ENCODE peak calls at places on chromosomes 2 and 18, in four cellular contexts. One of them, this sample, is unnamed.
A peak's percentile ranks its signal among the peaks of the same experiment; 100 is the strongest.

GRCh38 chr2:129160879-129161278 is 818.6 kb upstream of the RAB6C start:
- DNase-seq in T-cell: no peak
- DNase-seq in right cardiac atrium: no peak
- DNase-seq in stimulated activated CD4-positive, alpha-beta T cell treated with anti-CD3 and anti-CD28 coated beads, Interleukin-15, amount 100 ng/mL, for 1 hour: no peak
- DNase-seq in this sample: no peak

GRCh38 chr2:101860157-101860556 is 131.6 kb upstream of the IL1R2 start:
- DNase-seq in T-cell: no peak
- DNase-seq in right cardiac atrium: no peak
- DNase-seq in stimulated activated CD4-positive, alpha-beta T cell treated with anti-CD3 and anti-CD28 coated beads, Interleukin-15, amount 100 ng/mL, for 1 hour: no peak
- DNase-seq in this sample: no peak

GRCh38 chr18:23113576-23113975 is 21.7 kb upstream of the CABLES1 start:
- DNase-seq in T-cell: no peak
- DNase-seq in right cardiac atrium: no peak
- DNase-seq in stimulated activated CD4-positive, alpha-beta T cell treated with anti-CD3 and anti-CD28 coated beads, Interleukin-15, amount 100 ng/mL, for 1 hour: no peak
- DNase-seq in this sample: no peak

GRCh38 chr2:85917887-85918795 is 29.4 kb upstream of the ST3GAL5 start:
- DNase-seq in T-cell: no peak
- DNase-seq in right cardiac atrium: no peak
- DNase-seq in stimulated activated CD4-positive, alpha-beta T cell treated with anti-CD3 and anti-CD28 coated beads, Interleukin-15, amount 100 ng/mL, for 1 hour: no peak
- DNase-seq in this sample: peak; percentile 5

GRCh38 chr2:29139152-29139551 is 23.9 kb downstream of the CLIP4 start:
- DNase-seq in T-cell: no peak
- DNase-seq in right cardiac atrium: no peak
- DNase-seq in stimulated activated CD4-positive, alpha-beta T cell treated with anti-CD3 and anti-CD28 coated beads, Interleukin-15, amount 100 ng/mL, for 1 hour: no peak
- DNase-seq in this sample: no peak

GRCh38 chr2:143034292-143035074 is 94.7 kb upstream of the ARHGAP15 start:
- DNase-seq in T-cell: peak; percentile 44
- DNase-seq in right cardiac atrium: peak; percentile 45
- DNase-seq in stimulated activated CD4-positive, alpha-beta T cell treated with anti-CD3 and anti-CD28 coated beads, Interleukin-15, amount 100 ng/mL, for 1 hour: no peak
- DNase-seq in this sample: peak; percentile 72

GRCh38 chr2:159867557-159868330 is 69.7 kb upstream of the CD302 start:
- DNase-seq in T-cell: no peak
- DNase-seq in right cardiac atrium: no peak
- DNase-seq in stimulated activated CD4-positive, alpha-beta T cell treated with anti-CD3 and anti-CD28 coated beads, Interleukin-15, amount 100 ng/mL, for 1 hour: no peak
- DNase-seq in this sample: no peak

GRCh38 chr18:79510046-79510685 is 114.4 kb downstream of the NFATC1 start:
- DNase-seq in T-cell: no peak
- DNase-seq in right cardiac atrium: peak; percentile 11
- DNase-seq in stimulated activated CD4-positive, alpha-beta T cell treated with anti-CD3 and anti-CD28 coated beads, Interleukin-15, amount 100 ng/mL, for 1 hour: no peak
- DNase-seq in this sample: no peak

GRCh38 chr2:162072976-162073775 is 839 bp downstream of the DPP4 start:
- DNase-seq in T-cell: no peak
- DNase-seq in right cardiac atrium: peak; percentile 50
- DNase-seq in stimulated activated CD4-positive, alpha-beta T cell treated with anti-CD3 and anti-CD28 coated beads, Interleukin-15, amount 100 ng/mL, for 1 hour: peak; percentile 10
- DNase-seq in this sample: peak; percentile 22

GRCh38 chr2:172931256-172931894 is 144.3 kb upstream of the MAP3K20 start:
- DNase-seq in T-cell: no peak
- DNase-seq in right cardiac atrium: peak; percentile 54
- DNase-seq in stimulated activated CD4-positive, alpha-beta T cell treated with anti-CD3 and anti-CD28 coated beads, Interleukin-15, amount 100 ng/mL, for 1 hour: no peak
- DNase-seq in this sample: peak; percentile 35

GRCh38 chr18:23281626-23282436 is 146.5 kb downstream of the CABLES1 start:
- DNase-seq in T-cell: no peak
- DNase-seq in right cardiac atrium: no peak
- DNase-seq in stimulated activated CD4-positive, alpha-beta T cell treated with anti-CD3 and anti-CD28 coated beads, Interleukin-15, amount 100 ng/mL, for 1 hour: no peak
- DNase-seq in this sample: no peak

GRCh38 chr2:111030271-111030891 is 90.3 kb upstream of the BCL2L11 start:
- DNase-seq in T-cell: no peak
- DNase-seq in right cardiac atrium: no peak
- DNase-seq in stimulated activated CD4-positive, alpha-beta T cell treated with anti-CD3 and anti-CD28 coated beads, Interleukin-15, amount 100 ng/mL, for 1 hour: no peak
- DNase-seq in this sample: no peak

GRCh38 chr18:69631281-69631680 is 230.6 kb downstream of the DOK6 start:
- DNase-seq in T-cell: no peak
- DNase-seq in right cardiac atrium: no peak
- DNase-seq in stimulated activated CD4-positive, alpha-beta T cell treated with anti-CD3 and anti-CD28 coated beads, Interleukin-15, amount 100 ng/mL, for 1 hour: no peak
- DNase-seq in this sample: no peak

GRCh38 chr2:218370410-218371063 is 11.5 kb upstream of the SLC11A1 start:
- DNase-seq in T-cell: no peak
- DNase-seq in right cardiac atrium: peak; percentile 72
- DNase-seq in stimulated activated CD4-positive, alpha-beta T cell treated with anti-CD3 and anti-CD28 coated beads, Interleukin-15, amount 100 ng/mL, for 1 hour: no peak
- DNase-seq in this sample: peak; percentile 87

GRCh38 chr2:111706481-111707001 is 177.5 kb downstream of the ANAPC1 start:
- DNase-seq in T-cell: no peak
- DNase-seq in right cardiac atrium: no peak
- DNase-seq in stimulated activated CD4-positive, alpha-beta T cell treated with anti-CD3 and anti-CD28 coated beads, Interleukin-15, amount 100 ng/mL, for 1 hour: no peak
- DNase-seq in this sample: no peak

GRCh38 chr18:35696307-35696706 is 114.8 kb downstream of the GALNT1 start:
- DNase-seq in T-cell: no peak
- DNase-seq in right cardiac atrium: no peak
- DNase-seq in stimulated activated CD4-positive, alpha-beta T cell treated with anti-CD3 and anti-CD28 coated beads, Interleukin-15, amount 100 ng/mL, for 1 hour: no peak
- DNase-seq in this sample: no peak

GRCh38 chr2:26585100-26585499 is 56.1 kb downstream of the CIB4 start:
- DNase-seq in T-cell: no peak
- DNase-seq in right cardiac atrium: no peak
- DNase-seq in stimulated activated CD4-positive, alpha-beta T cell treated with anti-CD3 and anti-CD28 coated beads, Interleukin-15, amount 100 ng/mL, for 1 hour: no peak
- DNase-seq in this sample: no peak

GRCh38 chr18:56962322-56962721 is 184.6 kb upstream of the BOD1L2 start:
- DNase-seq in T-cell: no peak
- DNase-seq in right cardiac atrium: no peak
- DNase-seq in stimulated activated CD4-positive, alpha-beta T cell treated with anti-CD3 and anti-CD28 coated beads, Interleukin-15, amount 100 ng/mL, for 1 hour: no peak
- DNase-seq in this sample: no peak

GRCh38 chr2:53828331-53828730 is 31.4 kb downstream of the GPR75 start:
- DNase-seq in T-cell: no peak
- DNase-seq in right cardiac atrium: no peak
- DNase-seq in stimulated activated CD4-positive, alpha-beta T cell treated with anti-CD3 and anti-CD28 coated beads, Interleukin-15, amount 100 ng/mL, for 1 hour: no peak
- DNase-seq in this sample: no peak

GRCh38 chr2:40034801-40035200 is 255.7 kb upstream of the THUMPD2 start:
- DNase-seq in T-cell: no peak
- DNase-seq in right cardiac atrium: no peak
- DNase-seq in stimulated activated CD4-positive, alpha-beta T cell treated with anti-CD3 and anti-CD28 coated beads, Interleukin-15, amount 100 ng/mL, for 1 hour: no peak
- DNase-seq in this sample: no peak